ENCODE peak calls at places on chromosomes 3 and 15, in eight cellular contexts. F is neuronal stem cell; G is SK-N-SH; P is right atrium auricular region; M is OCI-LY7; S is right cardiac atrium; N is naive thymus-derived CD4-positive, alpha-beta T cell; Y is substantia nigra. I is an unnamed sample.

GRCh38 chr3:20648294-20648693 is 462.3 kb upstream of the SGO1 start:
- DNase-seq in N (no peak), Y (no peak), S (no peak), G (peak; percentile 42), P (no peak), F (no peak), M (no peak), I (no peak)

GRCh38 chr3:20564966-20565365 is 379.0 kb upstream of the SGO1 start:
- DNase-seq in S (no peak), Y (no peak), M (no peak), G (no peak), P (no peak), F (no peak), N (no peak), I (no peak)

GRCh38 chr3:193590088-193590856 is 2.7 kb upstream of the OPA1 start:
- DNase-seq in S (no peak), M (no peak), P (no peak), F (no peak), G (no peak), Y (no peak), N (no peak), I (no peak)

GRCh38 chr3:174116421-174116820 is 718.9 kb downstream of the NLGN1 start:
- DNase-seq in P (no peak), F (no peak), S (no peak), M (no peak), Y (no peak), G (no peak), N (no peak), I (no peak)

GRCh38 chr15:63080638-63081250 is 38.2 kb downstream of the TPM1 start:
- DNase-seq in N (no peak), F (no peak), M (no peak), G (no peak), Y (no peak), S (peak; percentile 64), P (no peak), I (no peak)

GRCh38 chr3:120780977-120781376 is 38.4 kb downstream of the GTF2E1 start:
- DNase-seq in S (peak; percentile 43), N (no peak), F (no peak), P (no peak), M (no peak), G (no peak), Y (no peak), I (no peak)

GRCh38 chr15:63369296-63369695 is 12.3 kb downstream of the CA12 start:
- DNase-seq in F (no peak), Y (no peak), P (no peak), G (no peak), M (peak; percentile 8), S (no peak), N (no peak), I (no peak)

GRCh38 chr3:129359102-129359461 is 69.4 kb downstream of the EFCAB12 start:
- DNase-seq in S (no peak), F (no peak), Y (no peak), M (no peak), G (peak; percentile 50), N (no peak), P (no peak), I (no peak)

GRCh38 chr15:100050877-100051786 is 290.6 kb downstream of the ADAMTS17 start:
- DNase-seq in S (no peak), N (no peak), M (no peak), G (no peak), P (no peak), F (no peak), Y (no peak), I (no peak)

GRCh38 chr15:70421197-70421482 is 323.4 kb upstream of the TLE3 start:
- DNase-seq in N (no peak), P (no peak), S (no peak), F (no peak), M (no peak), G (no peak), Y (no peak), I (no peak)

GRCh38 chr15:52183562-52184173 is 7.5 kb downstream of the GNB5 start:
- DNase-seq in N (no peak), M (peak; percentile 75), P (no peak), F (peak; percentile 35), Y (no peak), S (no peak), G (peak; percentile 27), I (peak; percentile 78)

GRCh38 chr3:112744825-112745566 is 101.7 kb downstream of the CD200R1L start:
- DNase-seq in G (no peak), S (no peak), Y (no peak), M (no peak), N (no peak), F (no peak), P (no peak), I (no peak)

GRCh38 chr15:66778314-66778665 is 76.3 kb downstream of the SMAD6 start:
- DNase-seq in G (no peak), Y (no peak), P (no peak), S (no peak), M (no peak), F (no peak), N (no peak), I (no peak)

GRCh38 chr3:118682916-118683315 is 351.7 kb downstream of the IGSF11 start:
- DNase-seq in G (no peak), F (no peak), P (no peak), N (no peak), M (no peak), S (no peak), Y (no peak), I (no peak)

GRCh38 chr3:53806182-53807116 is 39.8 kb downstream of the CHDH start:
- DNase-seq in Y (no peak), G (no peak), P (no peak), F (no peak), S (no peak), M (no peak), N (no peak), I (no peak)

GRCh38 chr15:101514318-101514717 is 24.8 kb upstream of the PCSK6 start:
- DNase-seq in G (no peak), Y (no peak), S (no peak), M (no peak), N (no peak), P (no peak), F (no peak), I (no peak)

GRCh38 chr3:30819067-30819798 is 75.2 kb downstream of the GADL1 start:
- DNase-seq in P (no peak), F (no peak), Y (no peak), M (no peak), S (no peak), N (no peak), G (no peak), I (no peak)

DNA sequence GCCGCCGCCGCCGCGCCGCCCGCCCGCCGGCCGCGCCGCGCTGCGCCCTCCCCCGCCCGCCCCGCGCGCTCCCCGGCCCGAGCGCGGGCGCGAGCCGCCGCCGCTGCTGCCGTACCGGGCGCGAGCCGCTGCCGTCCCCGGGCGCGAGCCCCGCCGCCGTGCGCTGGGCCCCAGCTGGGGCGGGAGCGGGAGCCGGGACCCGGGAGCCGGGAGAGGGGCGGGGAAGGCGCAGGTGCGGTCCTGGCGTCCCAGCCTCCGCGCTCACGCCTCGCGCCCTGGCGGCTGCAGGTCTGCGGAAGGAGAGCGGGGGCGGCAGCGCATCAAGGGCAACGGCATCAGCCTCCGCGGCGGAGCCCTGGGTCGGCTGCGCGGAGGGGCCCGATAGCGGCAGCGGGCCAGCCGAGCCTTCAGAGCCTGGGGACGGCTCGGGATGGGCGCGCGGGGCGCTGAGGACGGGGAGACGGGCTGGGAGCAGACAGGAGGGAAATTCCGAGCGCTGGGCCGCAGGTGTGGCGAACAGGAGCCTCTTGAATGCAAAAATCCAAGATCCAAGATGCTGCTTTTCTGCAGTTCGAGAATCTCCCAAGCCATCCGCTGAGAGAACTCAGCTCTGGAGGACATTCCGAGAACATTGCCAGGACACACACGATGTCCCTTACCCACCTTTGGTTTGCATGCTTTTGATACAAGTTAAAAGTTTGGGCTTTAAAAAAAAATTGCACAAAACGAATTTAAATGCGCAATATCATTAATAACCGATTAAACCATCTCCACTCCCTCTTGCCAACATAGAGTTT is 251.1 kb downstream of the TJP1 start:
- DNase-seq in S (peak; percentile 65), F (peak; percentile 59), M (no peak), N (no peak), G (peak; percentile 82), P (no peak), Y (no peak), I (no peak)
- H3K27ac ChIP-seq in S (no peak overlapping the region), F (no peak overlapping the region), M (no peak overlapping the region), N (no peak overlapping the region), G (no peak overlapping the region), P (peak overlapping the region; percentile 6), Y (no peak overlapping the region), I (no peak overlapping the region)

GRCh38 chr15:41607033-41607432 is 48.0 kb downstream of the TYRO3 start:
- DNase-seq in P (no peak), Y (no peak), S (no peak), G (no peak), N (no peak), M (no peak), F (no peak), I (no peak)

GRCh38 chr15:41603941-41604660 is 45.1 kb downstream of the TYRO3 start:
- DNase-seq in P (peak; percentile 78), S (peak; percentile 79), G (peak; percentile 84), M (peak; percentile 64), F (peak; percentile 47), Y (peak; percentile 60), N (peak; percentile 55), I (peak; percentile 85)

GRCh38 chr15:41605566-41605965 is 46.6 kb downstream of the TYRO3 start:
- DNase-seq in P (no peak), F (no peak), G (no peak), N (no peak), S (no peak), Y (no peak), M (no peak), I (no peak)

GRCh38 chr15:41599061-41599460 is 40.0 kb downstream of the TYRO3 start:
- DNase-seq in Y (no peak), N (no peak), G (no peak), P (no peak), F (no peak), M (no peak), S (no peak), I (no peak)

GRCh38 chr15:41603411-41603935 is 44.5 kb downstream of the TYRO3 start:
- DNase-seq in S (no peak), P (no peak), M (no peak), G (no peak), Y (no peak), N (no peak), F (no peak), I (no peak)
- H3K27ac ChIP-seq in S (no peak overlapping the region), P (no peak overlapping the region), M (no peak overlapping the region), G (no peak overlapping the region), Y (peak overlapping the region; percentile 37), N (no peak overlapping the region), F (no peak overlapping the region), I (no peak overlapping the region)

GRCh38 chr15:25670025-25670554 is 193.0 kb downstream of the ATP10A start:
- DNase-seq in G (peak; percentile 61), Y (peak; percentile 45), S (peak; percentile 90), P (peak; percentile 65), F (peak; percentile 62), M (no peak), N (no peak), I (no peak)
- H3K27ac ChIP-seq in G (no peak overlapping the region), Y (no peak overlapping the region), S (peak overlapping the region; percentile 12), P (peak overlapping the region; percentile 44), F (peak overlapping the region; percentile 88), M (no peak overlapping the region), N (no peak overlapping the region), I (no peak overlapping the region)

DNA sequence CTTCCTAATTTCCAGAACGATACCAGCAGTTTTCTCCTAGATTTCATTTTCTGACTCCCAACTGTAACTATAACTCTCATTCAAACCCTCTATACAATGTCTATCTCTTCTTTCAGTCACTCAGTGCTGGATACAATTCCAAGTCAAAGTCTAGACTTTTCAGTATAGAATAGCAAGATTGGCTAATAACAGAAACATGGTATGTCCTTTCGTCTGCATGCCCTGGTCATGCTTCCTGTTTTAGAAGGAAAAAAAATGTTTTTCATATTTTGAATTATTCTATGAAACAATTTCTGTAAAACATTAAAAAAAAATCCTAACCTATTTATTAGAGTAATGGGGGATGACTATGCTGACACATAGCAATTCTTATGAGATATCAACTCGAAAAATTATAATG is 180.0 kb downstream of the KCNAB1 start:
- DNase-seq in P (no peak), S (no peak), N (no peak), G (no peak), M (no peak), F (no peak), Y (no peak), I (no peak)
- H3K27ac ChIP-seq in P (no peak overlapping the region), S (no peak overlapping the region), N (no peak overlapping the region), G (peak overlapping the region; percentile 83), M (no peak overlapping the region), F (no peak overlapping the region), Y (no peak overlapping the region), I (no peak overlapping the region)